ENCODE peak calls at places on chromosomes 5 and 9, in seven cellular contexts. One of them, this sample, is unnamed.

GRCh38 chr9:132806306-132806705 is 71.8 kb downstream of the AK8 start:
- DNase-seq in GM12865: no peak
- DNase-seq in brain microvascular endothelial cell: no peak
- DNase-seq in fibroblast of the aortic adventitia: no peak
- DNase-seq in GM12864: no peak
- DNase-seq in heart left ventricle: no peak
- DNase-seq in left lung: no peak
- DNase-seq in this sample: no peak

GRCh38 chr5:143890475-143890874 is 78.5 kb downstream of the HMHB1 start:
- DNase-seq in brain microvascular endothelial cell: no peak
- DNase-seq in heart left ventricle: no peak
- DNase-seq in left lung: no peak
- DNase-seq in GM12865: no peak
- DNase-seq in GM12864: no peak
- DNase-seq in fibroblast of the aortic adventitia: no peak
- DNase-seq in this sample: peak

GRCh38 chr5:95870105-95870672 is 47.7 kb upstream of the GLRX start:
- DNase-seq in heart left ventricle: no peak
- DNase-seq in brain microvascular endothelial cell: peak
- DNase-seq in GM12865: peak
- DNase-seq in fibroblast of the aortic adventitia: peak
- DNase-seq in GM12864: no peak
- DNase-seq in left lung: no peak
- DNase-seq in this sample: peak

GRCh38 chr9:132239999-132240859 is 78.4 kb downstream of the NTNG2 start:
- DNase-seq in GM12864: no peak
- DNase-seq in left lung: no peak
- DNase-seq in brain microvascular endothelial cell: no peak
- DNase-seq in GM12865: no peak
- DNase-seq in heart left ventricle: no peak
- DNase-seq in fibroblast of the aortic adventitia: no peak
- DNase-seq in this sample: no peak

GRCh38 chr5:35374584-35374983 is 144.3 kb upstream of the PRLR start:
- DNase-seq in brain microvascular endothelial cell: no peak
- DNase-seq in heart left ventricle: no peak
- DNase-seq in left lung: no peak
- DNase-seq in GM12865: no peak
- DNase-seq in GM12864: no peak
- DNase-seq in fibroblast of the aortic adventitia: no peak
- DNase-seq in this sample: no peak

GRCh38 chr9:2341956-2342355 is 279.6 kb upstream of the VLDLR start:
- DNase-seq in left lung: no peak
- DNase-seq in GM12864: no peak
- DNase-seq in GM12865: no peak
- DNase-seq in fibroblast of the aortic adventitia: no peak
- DNase-seq in heart left ventricle: no peak
- DNase-seq in brain microvascular endothelial cell: no peak
- DNase-seq in this sample: peak

GRCh38 chr5:97094579-97095317 is 47.7 kb downstream of the LIX1 start:
- DNase-seq in brain microvascular endothelial cell: no peak
- DNase-seq in fibroblast of the aortic adventitia: no peak
- DNase-seq in GM12865: peak
- DNase-seq in left lung: no peak
- DNase-seq in heart left ventricle: no peak
- DNase-seq in GM12864: peak
- DNase-seq in this sample: no peak

GRCh38 chr5:123414975-123415374 is 8.2 kb downstream of the CEP120 start:
- DNase-seq in fibroblast of the aortic adventitia: no peak
- DNase-seq in brain microvascular endothelial cell: no peak
- DNase-seq in GM12865: no peak
- DNase-seq in left lung: no peak
- DNase-seq in heart left ventricle: no peak
- DNase-seq in GM12864: no peak
- DNase-seq in this sample: no peak

GRCh38 chr9:35937227-35937626 is 20.7 kb downstream of the OR2S2 start:
- DNase-seq in brain microvascular endothelial cell: peak
- DNase-seq in GM12864: no peak
- DNase-seq in heart left ventricle: no peak
- DNase-seq in fibroblast of the aortic adventitia: peak
- DNase-seq in GM12865: no peak
- DNase-seq in left lung: no peak
- DNase-seq in this sample: no peak

GRCh38 chr5:173563246-173563645 is 53.2 kb downstream of the BOD1 start:
- DNase-seq in left lung: no peak
- DNase-seq in fibroblast of the aortic adventitia: peak
- DNase-seq in heart left ventricle: no peak
- DNase-seq in GM12864: no peak
- DNase-seq in brain microvascular endothelial cell: peak
- DNase-seq in GM12865: no peak
- DNase-seq in this sample: no peak

GRCh38 chr9:119398350-119398749 is 29.1 kb upstream of the BRINP1 start:
- DNase-seq in GM12864: no peak
- DNase-seq in GM12865: no peak
- DNase-seq in heart left ventricle: no peak
- DNase-seq in brain microvascular endothelial cell: no peak
- DNase-seq in fibroblast of the aortic adventitia: no peak
- DNase-seq in left lung: no peak
- DNase-seq in this sample: no peak

GRCh38 chr9:70600479-70600878 is 186.0 kb upstream of the KLF9 start:
- DNase-seq in left lung: no peak
- DNase-seq in heart left ventricle: peak
- DNase-seq in GM12865: no peak
- DNase-seq in GM12864: no peak
- DNase-seq in brain microvascular endothelial cell: peak
- DNase-seq in fibroblast of the aortic adventitia: peak
- DNase-seq in this sample: peak

GRCh38 chr5:34611829-34612415 is 44.2 kb upstream of the RAI14 start:
- DNase-seq in fibroblast of the aortic adventitia: no peak
- DNase-seq in GM12864: no peak
- DNase-seq in GM12865: no peak
- DNase-seq in brain microvascular endothelial cell: no peak
- DNase-seq in left lung: no peak
- DNase-seq in heart left ventricle: no peak
- DNase-seq in this sample: no peak

GRCh38 chr9:111937301-111937700 is 40.7 kb downstream of the UGCG start:
- DNase-seq in fibroblast of the aortic adventitia: no peak
- DNase-seq in GM12864: no peak
- DNase-seq in heart left ventricle: no peak
- DNase-seq in GM12865: no peak
- DNase-seq in brain microvascular endothelial cell: no peak
- DNase-seq in left lung: no peak
- DNase-seq in this sample: no peak

GRCh38 chr9:113919825-113920224 is 43.7 kb downstream of the ZNF618 start:
- DNase-seq in left lung: no peak
- DNase-seq in heart left ventricle: no peak
- DNase-seq in GM12864: no peak
- DNase-seq in brain microvascular endothelial cell: no peak
- DNase-seq in GM12865: no peak
- DNase-seq in fibroblast of the aortic adventitia: no peak
- DNase-seq in this sample: no peak

GRCh38 chr9:120807607-120808379 is 14.6 kb upstream of the FBXW2 start:
- DNase-seq in left lung: no peak
- DNase-seq in GM12865: no peak
- DNase-seq in heart left ventricle: no peak
- DNase-seq in fibroblast of the aortic adventitia: no peak
- DNase-seq in brain microvascular endothelial cell: no peak
- DNase-seq in GM12864: no peak
- DNase-seq in this sample: no peak

GRCh38 chr5:33641722-33642505 is 201.1 kb downstream of the TARS1 start:
- DNase-seq in brain microvascular endothelial cell: peak
- DNase-seq in GM12865: peak
- DNase-seq in heart left ventricle: no peak
- DNase-seq in fibroblast of the aortic adventitia: peak
- DNase-seq in left lung: no peak
- DNase-seq in GM12864: no peak
- DNase-seq in this sample: no peak

GRCh38 chr5:140870221-140871201 is 1.8 kb downstream of the PCDHA11 start:
- DNase-seq in brain microvascular endothelial cell: no peak
- DNase-seq in GM12865: no peak
- DNase-seq in heart left ventricle: no peak
- DNase-seq in GM12864: no peak
- DNase-seq in fibroblast of the aortic adventitia: no peak
- DNase-seq in left lung: no peak
- DNase-seq in this sample: no peak

GRCh38 chr5:140868721-140869554 is at the start of gene PCDHA11:
- DNase-seq in fibroblast of the aortic adventitia: no peak
- DNase-seq in brain microvascular endothelial cell: no peak
- DNase-seq in GM12864: no peak
- DNase-seq in GM12865: no peak
- DNase-seq in left lung: no peak
- DNase-seq in heart left ventricle: no peak
- DNase-seq in this sample: peak

GRCh38 chr5:140875085-140876065 is at the start of gene PCDHA12:
- DNase-seq in left lung: no peak
- DNase-seq in brain microvascular endothelial cell: no peak
- DNase-seq in GM12865: no peak
- DNase-seq in GM12864: no peak
- DNase-seq in fibroblast of the aortic adventitia: no peak
- DNase-seq in heart left ventricle: no peak
- DNase-seq in this sample: no peak

GRCh38 chr5:140869555-140869886 is 764 bp downstream of the PCDHA11 start:
- DNase-seq in fibroblast of the aortic adventitia: no peak
- DNase-seq in GM12864: no peak
- DNase-seq in brain microvascular endothelial cell: no peak
- DNase-seq in GM12865: no peak
- DNase-seq in heart left ventricle: no peak
- DNase-seq in left lung: no peak
- DNase-seq in this sample: no peak
- H3K4me3 ChIP-seq in fibroblast of the aortic adventitia: no peak
- H3K4me3 ChIP-seq in GM12864: no peak
- H3K4me3 ChIP-seq in brain microvascular endothelial cell: no peak
- H3K4me3 ChIP-seq in GM12865: no peak
- H3K4me3 ChIP-seq in heart left ventricle: no peak
- H3K4me3 ChIP-seq in left lung: peak
- H3K4me3 ChIP-seq in this sample: no peak

DNA sequence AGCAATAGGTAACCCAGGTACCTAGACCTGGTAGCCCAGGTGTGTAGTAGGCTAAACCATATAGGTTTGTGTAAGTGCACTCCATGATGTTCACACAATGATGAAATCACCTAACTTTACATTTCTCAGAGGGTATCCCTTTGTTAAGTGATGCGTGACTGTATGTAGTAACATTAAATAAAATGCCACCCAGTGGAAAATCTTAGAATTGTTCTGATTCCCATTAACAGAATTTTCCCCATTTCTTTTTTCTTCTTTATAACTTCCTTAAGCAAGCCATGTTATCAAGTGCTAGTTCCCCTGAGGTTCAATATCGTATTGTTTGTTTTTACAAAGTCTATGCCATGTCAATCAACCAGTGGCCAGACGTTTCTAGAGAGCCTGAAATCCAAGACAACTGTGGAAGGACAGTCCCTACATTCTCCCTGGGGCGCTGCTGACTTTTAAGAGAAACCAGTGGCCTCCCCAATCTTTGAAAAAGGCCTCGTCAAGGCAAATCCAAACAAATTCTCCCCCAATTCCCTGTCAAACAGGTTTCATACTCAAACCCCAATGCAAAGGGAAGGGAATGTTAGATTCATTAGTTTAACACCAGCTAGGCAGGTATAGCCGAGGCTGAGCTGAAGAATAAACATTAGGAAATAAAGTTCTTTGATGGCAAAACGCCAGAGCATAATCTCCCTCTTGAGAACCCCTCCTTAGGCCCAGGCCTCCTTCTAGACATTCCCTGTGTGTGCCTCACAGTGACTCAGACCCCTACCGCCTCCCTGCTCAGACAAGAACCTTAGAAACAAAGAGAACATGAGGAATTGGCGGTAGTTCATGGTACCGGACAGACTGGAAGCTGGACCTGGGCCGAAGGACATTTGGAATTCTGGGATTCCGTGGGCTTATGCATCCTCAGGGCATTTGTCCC is 198.7 kb downstream of the GNA14 start:
- DNase-seq in GM12865: no peak
- DNase-seq in heart left ventricle: no peak
- DNase-seq in GM12864: no peak
- DNase-seq in brain microvascular endothelial cell: peak
- DNase-seq in left lung: peak
- DNase-seq in fibroblast of the aortic adventitia: peak
- DNase-seq in this sample: peak
- TF ChIP-seq CTCF in GM12865: no peak
- TF ChIP-seq CTCF in heart left ventricle: no peak
- TF ChIP-seq CTCF in GM12864: no peak
- TF ChIP-seq CTCF in brain microvascular endothelial cell: peak
- TF ChIP-seq CTCF in left lung: no peak
- TF ChIP-seq CTCF in fibroblast of the aortic adventitia: peak
- TF ChIP-seq CTCF in this sample: peak

GRCh38 chr5:155983954-155984353 is 343.0 kb upstream of the SGCD start:
- DNase-seq in left lung: no peak
- DNase-seq in fibroblast of the aortic adventitia: no peak
- DNase-seq in brain microvascular endothelial cell: no peak
- DNase-seq in heart left ventricle: no peak
- DNase-seq in GM12865: no peak
- DNase-seq in GM12864: no peak
- DNase-seq in this sample: no peak

GRCh38 chr5:155987261-155987810 is 339.6 kb upstream of the SGCD start:
- DNase-seq in GM12864: no peak
- DNase-seq in GM12865: no peak
- DNase-seq in brain microvascular endothelial cell: no peak
- DNase-seq in left lung: no peak
- DNase-seq in fibroblast of the aortic adventitia: no peak
- DNase-seq in heart left ventricle: no peak
- DNase-seq in this sample: no peak

GRCh38 chr5:155978805-155979204 is 348.2 kb upstream of the SGCD start:
- DNase-seq in GM12865: no peak
- DNase-seq in heart left ventricle: no peak
- DNase-seq in fibroblast of the aortic adventitia: no peak
- DNase-seq in GM12864: no peak
- DNase-seq in brain microvascular endothelial cell: no peak
- DNase-seq in left lung: no peak
- DNase-seq in this sample: no peak

DNA sequence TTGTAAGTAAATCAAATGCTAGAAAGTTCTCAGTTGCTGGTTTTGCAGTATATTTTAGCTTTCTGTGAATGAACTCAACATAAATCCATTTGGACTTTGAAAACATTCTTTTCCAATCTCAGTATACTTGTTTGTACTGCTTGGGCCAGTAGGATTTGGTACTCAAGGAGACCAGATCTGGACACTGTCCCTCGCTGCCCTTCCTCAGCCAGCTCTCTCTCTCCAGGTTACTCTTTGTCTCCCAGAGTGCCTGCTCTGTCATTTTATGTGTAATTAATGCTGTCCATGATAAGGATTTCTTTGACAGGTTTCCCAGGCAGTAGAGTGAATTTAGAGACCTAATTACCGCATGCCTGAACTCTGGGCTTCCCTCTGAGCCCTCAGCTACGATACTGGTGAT is 344.6 kb upstream of the SGCD start:
- DNase-seq in GM12865: no peak
- DNase-seq in fibroblast of the aortic adventitia: no peak
- DNase-seq in heart left ventricle: no peak
- DNase-seq in left lung: no peak
- DNase-seq in GM12864: no peak
- DNase-seq in brain microvascular endothelial cell: no peak
- DNase-seq in this sample: no peak
- H3K4me3 ChIP-seq in GM12865: no peak
- H3K4me3 ChIP-seq in fibroblast of the aortic adventitia: no peak
- H3K4me3 ChIP-seq in heart left ventricle: no peak
- H3K4me3 ChIP-seq in left lung: no peak
- H3K4me3 ChIP-seq in GM12864: no peak
- H3K4me3 ChIP-seq in brain microvascular endothelial cell: no peak
- H3K4me3 ChIP-seq in this sample: no peak

DNA sequence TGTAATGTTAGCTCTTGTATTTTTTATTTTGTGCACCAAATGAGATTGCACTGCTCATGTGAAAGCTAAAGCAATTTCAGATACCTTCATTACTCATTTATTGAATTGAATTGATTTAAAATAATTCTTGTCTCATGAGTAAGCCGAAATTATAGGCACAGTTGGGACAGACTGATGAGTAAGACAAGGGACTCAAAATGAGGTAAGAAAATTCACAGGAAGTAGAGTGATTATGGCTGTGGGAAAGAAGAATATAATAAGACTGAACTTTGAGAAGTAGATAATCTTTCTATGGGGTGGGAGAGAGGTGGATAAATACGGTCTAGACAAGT is 51.1 kb downstream of the NUDT12 start:
- DNase-seq in fibroblast of the aortic adventitia: no peak
- DNase-seq in GM12865: no peak
- DNase-seq in heart left ventricle: no peak
- DNase-seq in left lung: no peak
- DNase-seq in brain microvascular endothelial cell: no peak
- DNase-seq in GM12864: no peak
- DNase-seq in this sample: peak
- TF ChIP-seq CTCF in fibroblast of the aortic adventitia: no peak
- TF ChIP-seq CTCF in GM12865: no peak
- TF ChIP-seq CTCF in heart left ventricle: no peak
- TF ChIP-seq CTCF in left lung: no peak
- TF ChIP-seq CTCF in brain microvascular endothelial cell: no peak
- TF ChIP-seq CTCF in GM12864: no peak
- TF ChIP-seq CTCF in this sample: no peak

This sample was measured in epithelial cell of esophagus.